ENCODE peak calls at places on chromosomes 1 and 21, in nine cellular contexts. T is cardiac muscle cell; O is transverse colon; Q is heart left ventricle; H is GM23248; L is tibial artery; Z is CD8-positive, alpha-beta memory T cell; I is colonic mucosa; P is left ventricle myocardium inferior. V is an unnamed sample.

GRCh38 chr1:175742790-175743459 is 470 bp downstream of the TNR start:
- DNase-seq in O (no peak), Z (no peak), Q (no peak), H (peak; percentile 51), I (no peak), T (peak; percentile 84), L (no peak), P (no peak), V (peak; percentile 32)

GRCh38 chr1:229887043-229887822 is 179.8 kb upstream of the GALNT2 start:
- DNase-seq in H (peak; percentile 43), T (no peak), I (peak; percentile 8), Z (no peak), L (no peak), Q (peak; percentile 63), O (no peak), P (no peak), V (no peak)

GRCh38 chr1:117368116-117369108 is 1.2 kb downstream of the MAN1A2 start:
- DNase-seq in Z (no peak), I (peak; percentile 31), T (no peak), Q (no peak), L (no peak), H (peak; percentile 67), P (no peak), O (no peak), V (peak; percentile 56)

GRCh38 chr1:23343246-23344110 is 606 bp downstream of the HNRNPR start:
- DNase-seq in I (peak; percentile 43), Q (no peak), P (no peak), T (peak; percentile 62), O (peak; percentile 28), L (no peak), Z (peak; percentile 20), H (peak; percentile 89), V (peak; percentile 68)

GRCh38 chr1:167819849-167820683 is 93.9 kb downstream of the ADCY10 start:
- DNase-seq in P (peak; percentile 76), L (peak; percentile 76), T (peak; percentile 67), Z (no peak), H (peak; percentile 94), Q (peak; percentile 91), I (peak; percentile 75), O (peak; percentile 65), V (peak; percentile 80)

GRCh38 chr1:6613361-6614018 is at the start of gene PHF13:
- DNase-seq in L (peak; percentile 99), I (peak; percentile 99), H (peak; percentile 99), P (peak; percentile 100), Z (peak; percentile 99), O (peak; percentile 100), T (peak; percentile 100), Q (peak; percentile 99), V (peak; percentile 100)

GRCh38 chr1:230791986-230792564 is 44.9 kb downstream of the CAPN9 start:
- DNase-seq in P (no peak), L (no peak), O (no peak), Q (no peak), H (no peak), I (no peak), Z (no peak), T (no peak), V (no peak)

GRCh38 chr1:64183985-64184440 is 19.4 kb upstream of the UBE2U start:
- DNase-seq in P (no peak), Q (no peak), O (no peak), I (no peak), L (no peak), T (no peak), H (peak; percentile 92), Z (no peak), V (peak; percentile 69)

GRCh38 chr1:66464802-66465201 is 69.2 kb upstream of the SGIP1 start:
- DNase-seq in L (no peak), O (no peak), Q (no peak), P (no peak), Z (no peak), H (peak; percentile 97), T (no peak), I (no peak), V (no peak)

GRCh38 chr21:32021319-32022027 is 148.7 kb downstream of the HUNK start:
- DNase-seq in O (peak; percentile 54), H (peak; percentile 2), L (peak; percentile 35), T (no peak), P (peak; percentile 78), Q (peak; percentile 82), I (peak; percentile 41), Z (no peak), V (no peak)

GRCh38 chr1:114694540-114695310 is 621 bp downstream of the AMPD1 start:
- DNase-seq in T (no peak), P (no peak), O (no peak), I (no peak), Z (no peak), Q (no peak), L (no peak), H (no peak), V (no peak)

GRCh38 chr1:202229376-202229775 is 35.8 kb downstream of the LGR6 start:
- DNase-seq in Z (no peak), H (no peak), L (no peak), I (no peak), O (no peak), Q (no peak), P (no peak), T (no peak), V (no peak)

GRCh38 chr21:17491716-17492414 is 21.0 kb upstream of the CXADR start:
- DNase-seq in L (peak; percentile 42), T (no peak), Q (peak; percentile 41), O (no peak), Z (no peak), H (peak; percentile 96), I (no peak), P (no peak), V (peak; percentile 34)

GRCh38 chr1:43570307-43570706 is 39.6 kb downstream of the PTPRF start:
- DNase-seq in P (no peak), L (no peak), H (no peak), Z (no peak), I (no peak), O (no peak), Q (no peak), T (no peak), V (no peak)

GRCh38 chr1:236416165-236416564 is 22.1 kb downstream of the EDARADD start:
- DNase-seq in Z (peak; percentile 85), I (no peak), Q (no peak), P (no peak), T (no peak), L (no peak), H (no peak), O (no peak), V (no peak)

GRCh38 chr1:154502066-154502741 is at the start of the genes SHE and TDRD10:
- DNase-seq in Q (peak; percentile 74), O (peak; percentile 9), H (peak; percentile 42), Z (no peak), L (peak; percentile 36), T (peak; percentile 40), P (peak; percentile 60), I (no peak), V (no peak)
- H3K4me3 ChIP-seq in Q (peak within 1 kb of the TSS; percentile 78), O (peak within 1 kb of the TSS; percentile 46), H (peak within 1 kb of the TSS; percentile 24), Z (no peak within 1 kb of the TSS), L (peak within 1 kb of the TSS; percentile 54), T (peak within 1 kb of the TSS; percentile 36), P (peak within 1 kb of the TSS; percentile 74), I (peak within 1 kb of the TSS; percentile 39), V (no peak within 1 kb of the TSS)

GRCh38 chr1:47564570-47564969 is 126.7 kb downstream of the FOXD2 start:
- DNase-seq in P (no peak), Q (no peak), I (no peak), Z (no peak), L (no peak), H (no peak), T (no peak), O (no peak), V (peak; percentile 51)

GRCh38 chr1:47562147-47562546 is 124.3 kb downstream of the FOXD2 start:
- DNase-seq in Q (no peak), P (no peak), O (no peak), T (no peak), H (no peak), Z (no peak), I (no peak), L (no peak), V (no peak)

GRCh38 chr1:47561523-47562007 is 123.7 kb downstream of the FOXD2 start:
- DNase-seq in T (no peak), L (no peak), P (no peak), I (no peak), Z (no peak), H (peak; percentile 5), O (no peak), Q (no peak), V (no peak)

GRCh38 chr1:47563206-47563605 is 125.4 kb downstream of the FOXD2 start:
- DNase-seq in H (no peak), I (no peak), P (no peak), O (no peak), Z (no peak), Q (no peak), L (peak; percentile 62), T (no peak), V (peak; percentile 61)

GRCh38 chr1:47562799-47563198 is 125.0 kb downstream of the FOXD2 start:
- DNase-seq in Z (no peak), T (no peak), P (no peak), H (no peak), Q (no peak), I (no peak), O (no peak), L (peak; percentile 43), V (no peak)
- H3K27ac ChIP-seq in Z (no peak overlapping the region), T (no peak overlapping the region), P (no peak overlapping the region), H (no peak overlapping the region), Q (no peak overlapping the region), I (no peak overlapping the region), O (no peak overlapping the region), L (peak overlapping the region; percentile 64), V (no peak overlapping the region)

GRCh38 chr1:156497078-156497742 is 3.4 kb downstream of the MEF2D start:
- DNase-seq in L (no peak), H (peak; percentile 65), P (no peak), T (no peak), O (peak; percentile 66), I (peak; percentile 70), Z (no peak), Q (peak; percentile 53), V (no peak)
- H3K4me1 ChIP-seq in L (peaks cover 76% of the 10 kb centered on the region), H (peaks cover 60% of the 10 kb centered on the region), P (peaks cover 97% of the 10 kb centered on the region), T (peaks cover 71% of the 10 kb centered on the region), O (peaks cover 79% of the 10 kb centered on the region), I (peaks cover 44% of the 10 kb centered on the region), Z (peaks cover 82% of the 10 kb centered on the region), Q (peaks cover 81% of the 10 kb centered on the region), V (peaks cover 61% of the 10 kb centered on the region)

GRCh38 chr1:26692793-26693490 is 2.9 kb upstream of the ARID1A start:
- DNase-seq in Z (peak; percentile 86), L (peak; percentile 95), T (peak; percentile 97), P (peak; percentile 93), O (peak; percentile 97), H (peak; percentile 99), Q (peak; percentile 96), I (peak; percentile 99), V (peak; percentile 97)

GRCh38 chr1:26692211-26692792 is 3.5 kb upstream of the ARID1A start:
- DNase-seq in Q (peak; percentile 90), T (peak; percentile 93), L (peak; percentile 88), I (peak; percentile 91), Z (peak; percentile 82), H (peak; percentile 93), P (peak; percentile 80), O (peak; percentile 90), V (peak; percentile 95)

GRCh38 chr1:26694185-26694572 is 1.6 kb upstream of the ARID1A start:
- DNase-seq in P (no peak), L (no peak), T (peak; percentile 62), I (no peak), Q (no peak), O (no peak), Z (no peak), H (peak; percentile 35), V (peak; percentile 44)

GRCh38 chr1:26694597-26695416 is 1.0 kb upstream of the ARID1A start:
- DNase-seq in Z (peak; percentile 18), H (no peak), Q (no peak), T (no peak), O (peak; percentile 20), L (no peak), I (no peak), P (no peak), V (no peak)

GRCh38 chr1:26693557-26694184 is 2.1 kb upstream of the ARID1A start:
- DNase-seq in L (no peak), O (no peak), Q (no peak), I (no peak), Z (no peak), T (no peak), P (no peak), H (peak; percentile 45), V (peak; percentile 57)
- H3K4me3 ChIP-seq in L (peak overlapping the region; percentile 66), O (peak overlapping the region; percentile 64), Q (peak overlapping the region; percentile 95), I (peak overlapping the region; percentile 49), Z (peak overlapping the region; percentile 78), T (peak overlapping the region; percentile 37), P (peak overlapping the region; percentile 90), H (peak overlapping the region; percentile 77), V (peak overlapping the region; percentile 58)

V was measured in SJCRH30.